ENCODE peak calls at places on chromosomes 6 and 20, in eight cellular contexts. S is activated naive CD4-positive, alpha-beta T cell treated with anti-CD3 and anti-CD28 coated beads, Interleukin-2, amount 10 ng/mL, durations not matched to agents 7 days and 5 days; X is iPS-NIHi11; P is lower lobe of right lung; K is upper lobe of right lung; H is stimulated activated CD8-positive, alpha-beta memory T cell treated with anti-CD3 and anti-CD28 coated beads, Interleukin-12 subunit alpha, Interleukin-12 subunit beta, amount 100 ng/mL, for 4 hours; Q is amniotic stem cell; F is iPS DF 19.7. E is an unnamed sample.

GRCh38 chr6:34583861-34584604 is 27.9 kb upstream of the SPDEF start:
- DNase-seq in K (peak), S (no peak), X (no peak), P (no peak), H (no peak), Q (no peak), F (no peak), E (no peak)

GRCh38 chr6:111803804-111804203 is 69.4 kb downstream of the FYN start:
- DNase-seq in H (no peak), F (no peak), S (peak), K (no peak), X (no peak), P (no peak), Q (no peak), E (no peak)

GRCh38 chr6:129749749-129750120 is 39.8 kb upstream of the ARHGAP18 start:
- DNase-seq in H (no peak), F (no peak), S (peak), K (no peak), X (no peak), P (no peak), Q (no peak), E (no peak)

GRCh38 chr6:94636780-94637385 is 940.5 kb upstream of the MANEA start:
- DNase-seq in K (no peak), Q (no peak), H (no peak), S (no peak), X (no peak), P (no peak), F (no peak), E (no peak)

GRCh38 chr20:47489448-47489872 is 12.2 kb upstream of the NCOA3 start:
- DNase-seq in Q (no peak), K (no peak), H (no peak), P (peak), F (no peak), X (no peak), S (peak), E (no peak)

GRCh38 chr6:108106261-108106660 is 31.7 kb upstream of the OSTM1 start:
- DNase-seq in F (no peak), Q (no peak), S (no peak), P (no peak), X (peak), K (no peak), H (no peak), E (no peak)

GRCh38 chr20:55882922-55883321 is 122.4 kb downstream of the CBLN4 start:
- DNase-seq in X (no peak), P (no peak), H (no peak), S (no peak), K (no peak), Q (no peak), F (no peak), E (no peak)

GRCh38 chr6:53033764-53034163 is 31.4 kb upstream of the FBXO9 start:
- DNase-seq in F (no peak), Q (peak), K (no peak), X (no peak), S (no peak), H (no peak), P (no peak), E (peak)

GRCh38 chr6:4487538-4487937 is 288.7 kb upstream of the CDYL start:
- DNase-seq in P (no peak), X (no peak), Q (no peak), F (no peak), K (no peak), H (no peak), S (no peak), E (no peak)

GRCh38 chr20:13638162-13638495 is 603 bp downstream of the TASP1 start:
- DNase-seq in H (no peak), F (no peak), P (no peak), K (no peak), Q (no peak), S (no peak), X (peak), E (no peak)

GRCh38 chr20:4483481-4483880 is 238.2 kb upstream of the PRND start:
- DNase-seq in F (no peak), S (no peak), H (no peak), X (no peak), P (no peak), K (no peak), Q (peak), E (no peak)

GRCh38 chr6:16947461-16948159 is 154.2 kb upstream of the STMND1 start:
- DNase-seq in H (no peak), P (no peak), X (peak), F (peak), S (no peak), K (no peak), Q (peak), E (no peak)

GRCh38 chr6:43778131-43778857 is 8.3 kb downstream of the VEGFA start:
- DNase-seq in F (no peak), X (no peak), K (no peak), Q (no peak), H (no peak), P (no peak), S (no peak), E (no peak)

GRCh38 chr20:19885981-19886665 is 128.1 kb downstream of the RIN2 start:
- DNase-seq in Q (no peak), H (no peak), P (peak), K (peak), X (no peak), S (no peak), F (no peak), E (peak)

GRCh38 chr6:109079981-109080380 is 14.7 kb downstream of the SESN1 start:
- DNase-seq in H (no peak), P (no peak), Q (no peak), K (no peak), F (no peak), S (no peak), X (no peak), E (no peak)

GRCh38 chr6:100307561-100307960 is 157.2 kb downstream of the SIM1 start:
- DNase-seq in S (no peak), F (no peak), K (no peak), P (no peak), X (no peak), Q (no peak), H (no peak), E (no peak)

GRCh38 chr6:22888147-22888831 is 318.9 kb downstream of the HDGFL1 start:
- DNase-seq in S (no peak), X (no peak), F (no peak), H (no peak), P (no peak), Q (no peak), K (no peak), E (no peak)

GRCh38 chr6:26536571-26537159 is 1.5 kb upstream of the HMGN4 start:
- DNase-seq in Q (peak), K (no peak), P (no peak), H (no peak), F (no peak), S (peak), X (no peak), E (no peak)

GRCh38 chr6:19399406-19399805 is 437.8 kb upstream of the ID4 start:
- DNase-seq in H (no peak), F (no peak), S (no peak), Q (no peak), X (no peak), P (no peak), K (no peak), E (no peak)

GRCh38 chr6:6724319-6725119 is 136.0 kb downstream of the LY86 start:
- DNase-seq in S (peak), F (no peak), K (peak), X (peak), Q (peak), P (peak), H (peak), E (peak)

GRCh38 chr6:134911532-134911931 is 38.4 kb downstream of the ALDH8A1 start:
- DNase-seq in K (no peak), X (no peak), H (no peak), Q (no peak), S (no peak), F (no peak), P (no peak), E (peak)

GRCh38 chr6:55260181-55260580 is 67.1 kb upstream of the GFRAL start:
- DNase-seq in F (no peak), P (no peak), X (no peak), H (no peak), S (no peak), K (no peak), Q (no peak), E (no peak)

GRCh38 chr6:9614778-9615177 is 800.1 kb downstream of the TFAP2A start:
- DNase-seq in K (no peak), P (no peak), S (no peak), H (no peak), F (no peak), X (no peak), Q (no peak), E (no peak)

GRCh38 chr6:56764081-56764566 is 121.4 kb upstream of the DST start:
- DNase-seq in H (no peak), K (no peak), S (no peak), Q (no peak), P (no peak), F (no peak), X (peak), E (no peak)

GRCh38 chr6:43505718-43506117 is 4.4 kb downstream of the LRRC73 start:
- DNase-seq in X (peak), P (no peak), K (no peak), Q (no peak), F (no peak), H (no peak), S (no peak), E (no peak)

GRCh38 chr20:7355056-7355455 is 585.2 kb downstream of the HAO1 start:
- DNase-seq in F (no peak), H (no peak), Q (no peak), S (no peak), X (no peak), K (no peak), P (no peak), E (no peak)

GRCh38 chr20:63158845-63159244 is 57.1 kb downstream of the YTHDF1 start:
- DNase-seq in S (no peak), X (no peak), K (no peak), F (no peak), Q (no peak), H (no peak), P (no peak), E (no peak)

GRCh38 chr6:56663344-56663743 is 20.7 kb upstream of the DST start:
- DNase-seq in X (no peak), P (no peak), H (no peak), Q (no peak), F (no peak), K (no peak), S (no peak), E (no peak)

GRCh38 chr20:18019068-18019467 is 38.6 kb downstream of the OVOL2 start:
- DNase-seq in Q (no peak), K (no peak), S (peak), X (peak), P (no peak), H (no peak), F (peak), E (no peak)

GRCh38 chr20:58891686-58892125 is 39.2 kb downstream of the GNAS start:
- DNase-seq in Q (no peak), H (no peak), F (no peak), P (peak), X (peak), K (peak), S (peak), E (no peak)

GRCh38 chr6:18142591-18142861 is 12.4 kb downstream of the TPMT start:
- DNase-seq in K (no peak), H (no peak), P (no peak), S (no peak), X (no peak), F (no peak), Q (no peak), E (no peak)

GRCh38 chr6:148358196-148358785 is 15.7 kb downstream of the SASH1 start:
- DNase-seq in F (no peak), H (no peak), X (no peak), S (no peak), Q (no peak), P (no peak), K (no peak), E (no peak)

GRCh38 chr6:1705183-1705582 is 95.5 kb downstream of the FOXC1 start:
- DNase-seq in X (no peak), S (no peak), K (no peak), Q (no peak), P (no peak), F (no peak), H (no peak), E (no peak)